ENCODE peak calls at places on chromosomes 4 and X, in eight cellular contexts. T is AG09309; C is NCI-H1092; L is AG10803; H is kidney; D is stimulated activated CD4-positive, alpha-beta T cell treated with anti-CD3 and anti-CD28 coated beads, TNF-alpha, amount 100 ng/mL, for 48 hours; E is progenitor cell of endocrine pancreas; U is gastrocnemius medialis. Q is an unnamed sample.

GRCh38 chr4:119014658-119015057 is 121.0 kb upstream of the MYOZ2 start:
- DNase-seq in T (no peak), C (no peak), L (no peak), H (no peak), D (no peak), E (no peak), U (no peak), Q (no peak)

GRCh38 chr4:142126890-142127497 is 490.6 kb downstream of the IL15 start:
- DNase-seq in T (peak), C (peak), L (peak), H (no peak), D (peak), E (peak), U (peak), Q (peak)

GRCh38 chr4:156598138-156598681 is 373.4 kb downstream of the PDGFC start:
- DNase-seq in T (no peak), C (no peak), L (no peak), H (no peak), D (no peak), E (no peak), U (no peak), Q (no peak)

GRCh38 chr4:169664615-169665014 is 44.2 kb downstream of the CLCN3 start:
- DNase-seq in T (no peak), C (no peak), L (peak), H (no peak), D (no peak), E (no peak), U (no peak), Q (no peak)

GRCh38 chrX:17038277-17038676 is 91.8 kb downstream of the REPS2 start:
- DNase-seq in T (no peak), C (no peak), L (no peak), H (no peak), D (no peak), E (no peak), U (no peak), Q (no peak)

GRCh38 chrX:41808042-41808441 is 84.1 kb downstream of the GPR82 start:
- DNase-seq in T (no peak), C (no peak), L (no peak), H (no peak), D (no peak), E (no peak), U (no peak), Q (no peak)

GRCh38 chr4:119728185-119728584 is 99.6 kb upstream of the PDE5A start:
- DNase-seq in T (no peak), C (no peak), L (no peak), H (no peak), D (no peak), E (no peak), U (no peak), Q (no peak)

GRCh38 chr4:142474398-142475087 is 371.6 kb downstream of the INPP4B start:
- DNase-seq in T (no peak), C (peak), L (no peak), H (no peak), D (no peak), E (no peak), U (no peak), Q (no peak)

GRCh38 chrX:141341341-141341740 is 99.0 kb upstream of the SPANXC start:
- DNase-seq in T (peak), C (no peak), L (peak), H (no peak), D (no peak), E (no peak), U (no peak), Q (peak)

GRCh38 chrX:147803948-147804347 is 107.8 kb upstream of the FMR1 start:
- DNase-seq in T (no peak), C (no peak), L (peak), H (no peak), D (no peak), E (no peak), U (no peak), Q (no peak)

GRCh38 chr4:90051999-90052398 is 75.2 kb upstream of the CCSER1 start:
- DNase-seq in T (no peak), C (no peak), L (no peak), H (no peak), D (no peak), E (no peak), U (no peak), Q (no peak)